ENCODE peak calls at places on chromosomes 3 and 15, in eight cellular contexts. One of them, this sample, is unnamed.

GRCh38 chr15:74347757-74348250 is 19.6 kb downstream of the CYP11A1 start:
- DNase-seq in fibroblast of pulmonary artery: no peak
- DNase-seq in astrocyte of the spinal cord: no peak
- DNase-seq in pancreas: no peak
- DNase-seq in breast epithelium: no peak
- DNase-seq in Peyer's patch: no peak
- DNase-seq in sigmoid colon: no peak
- DNase-seq in cardiac fibroblast: no peak
- DNase-seq in this sample: no peak

GRCh38 chr3:186217820-186218164 is 108.9 kb upstream of the ETV5 start:
- DNase-seq in astrocyte of the spinal cord: no peak
- DNase-seq in cardiac fibroblast: no peak
- DNase-seq in sigmoid colon: no peak
- DNase-seq in pancreas: no peak
- DNase-seq in Peyer's patch: no peak
- DNase-seq in breast epithelium: no peak
- DNase-seq in fibroblast of pulmonary artery: no peak
- DNase-seq in this sample: no peak

GRCh38 chr15:71411538-71412482 is 296.5 kb downstream of the THSD4 start:
- DNase-seq in cardiac fibroblast: peak; percentile 77
- DNase-seq in fibroblast of pulmonary artery: peak; percentile 50
- DNase-seq in sigmoid colon: no peak
- DNase-seq in breast epithelium: no peak
- DNase-seq in astrocyte of the spinal cord: peak; percentile 76
- DNase-seq in pancreas: no peak
- DNase-seq in Peyer's patch: no peak
- DNase-seq in this sample: no peak

GRCh38 chr3:84600703-84601225 is 358.0 kb upstream of the CADM2 start:
- DNase-seq in cardiac fibroblast: no peak
- DNase-seq in sigmoid colon: no peak
- DNase-seq in pancreas: no peak
- DNase-seq in breast epithelium: no peak
- DNase-seq in astrocyte of the spinal cord: no peak
- DNase-seq in Peyer's patch: no peak
- DNase-seq in fibroblast of pulmonary artery: no peak
- DNase-seq in this sample: no peak

GRCh38 chr3:12437861-12438260 is 46.4 kb upstream of the TSEN2 start:
- DNase-seq in pancreas: no peak
- DNase-seq in fibroblast of pulmonary artery: no peak
- DNase-seq in sigmoid colon: peak; percentile 35
- DNase-seq in Peyer's patch: no peak
- DNase-seq in cardiac fibroblast: no peak
- DNase-seq in breast epithelium: no peak
- DNase-seq in astrocyte of the spinal cord: no peak
- DNase-seq in this sample: no peak

GRCh38 chr3:32733631-32734229 is 48.7 kb downstream of the CNOT10 start:
- DNase-seq in astrocyte of the spinal cord: peak; percentile 51
- DNase-seq in cardiac fibroblast: peak; percentile 64
- DNase-seq in sigmoid colon: no peak
- DNase-seq in Peyer's patch: no peak
- DNase-seq in pancreas: no peak
- DNase-seq in fibroblast of pulmonary artery: peak; percentile 62
- DNase-seq in breast epithelium: no peak
- DNase-seq in this sample: peak; percentile 57

GRCh38 chr3:167302710-167303109 is 77.4 kb downstream of the ZBBX start:
- DNase-seq in pancreas: no peak
- DNase-seq in cardiac fibroblast: no peak
- DNase-seq in Peyer's patch: no peak
- DNase-seq in breast epithelium: no peak
- DNase-seq in fibroblast of pulmonary artery: no peak
- DNase-seq in sigmoid colon: no peak
- DNase-seq in astrocyte of the spinal cord: no peak
- DNase-seq in this sample: no peak

GRCh38 chr15:52351206-52351907 is 55.8 kb upstream of the MYO5C start:
- DNase-seq in pancreas: no peak
- DNase-seq in astrocyte of the spinal cord: no peak
- DNase-seq in cardiac fibroblast: peak; percentile 72
- DNase-seq in sigmoid colon: peak; percentile 63
- DNase-seq in breast epithelium: no peak
- DNase-seq in fibroblast of pulmonary artery: peak; percentile 62
- DNase-seq in Peyer's patch: no peak
- DNase-seq in this sample: no peak

GRCh38 chr15:70269331-70269911 is 171.7 kb upstream of the TLE3 start:
- DNase-seq in astrocyte of the spinal cord: no peak
- DNase-seq in breast epithelium: no peak
- DNase-seq in fibroblast of pulmonary artery: no peak
- DNase-seq in pancreas: peak; percentile 45
- DNase-seq in cardiac fibroblast: no peak
- DNase-seq in sigmoid colon: no peak
- DNase-seq in Peyer's patch: no peak
- DNase-seq in this sample: no peak

GRCh38 chr3:50714953-50715352 is 40.2 kb downstream of the DOCK3 start:
- DNase-seq in fibroblast of pulmonary artery: no peak
- DNase-seq in breast epithelium: no peak
- DNase-seq in cardiac fibroblast: peak; percentile 2
- DNase-seq in astrocyte of the spinal cord: no peak
- DNase-seq in Peyer's patch: no peak
- DNase-seq in pancreas: no peak
- DNase-seq in sigmoid colon: no peak
- DNase-seq in this sample: peak; percentile 17

GRCh38 chr3:132231633-132232032 is 85.6 kb upstream of the ACP3 start:
- DNase-seq in fibroblast of pulmonary artery: peak; percentile 58
- DNase-seq in Peyer's patch: no peak
- DNase-seq in astrocyte of the spinal cord: peak; percentile 84
- DNase-seq in cardiac fibroblast: peak; percentile 60
- DNase-seq in breast epithelium: no peak
- DNase-seq in sigmoid colon: no peak
- DNase-seq in pancreas: no peak
- DNase-seq in this sample: peak; percentile 57

GRCh38 chr3:72769758-72770540 is 78.3 kb downstream of the SHQ1 start:
- DNase-seq in Peyer's patch: no peak
- DNase-seq in sigmoid colon: no peak
- DNase-seq in pancreas: no peak
- DNase-seq in cardiac fibroblast: no peak
- DNase-seq in astrocyte of the spinal cord: no peak
- DNase-seq in breast epithelium: no peak
- DNase-seq in fibroblast of pulmonary artery: no peak
- DNase-seq in this sample: no peak

GRCh38 chr15:52261498-52262242 is 33.9 kb downstream of the MYO5C start:
- DNase-seq in sigmoid colon: peak; percentile 73
- DNase-seq in fibroblast of pulmonary artery: peak; percentile 87
- DNase-seq in breast epithelium: no peak
- DNase-seq in astrocyte of the spinal cord: peak; percentile 95
- DNase-seq in pancreas: no peak
- DNase-seq in cardiac fibroblast: peak; percentile 84
- DNase-seq in Peyer's patch: peak; percentile 69
- DNase-seq in this sample: peak; percentile 70

GRCh38 chr3:54146383-54147239 is 24.3 kb downstream of the CACNA2D3 start:
- DNase-seq in Peyer's patch: no peak
- DNase-seq in astrocyte of the spinal cord: no peak
- DNase-seq in pancreas: peak; percentile 78
- DNase-seq in fibroblast of pulmonary artery: peak; percentile 44
- DNase-seq in breast epithelium: no peak
- DNase-seq in cardiac fibroblast: peak; percentile 64
- DNase-seq in sigmoid colon: no peak
- DNase-seq in this sample: peak; percentile 17

GRCh38 chr3:9198805-9199386 is 50.5 kb downstream of the SRGAP3 start:
- DNase-seq in sigmoid colon: peak; percentile 2
- DNase-seq in fibroblast of pulmonary artery: no peak
- DNase-seq in pancreas: no peak
- DNase-seq in Peyer's patch: no peak
- DNase-seq in astrocyte of the spinal cord: no peak
- DNase-seq in breast epithelium: no peak
- DNase-seq in cardiac fibroblast: no peak
- DNase-seq in this sample: no peak

GRCh38 chr3:127613406-127613805 is 15.2 kb downstream of the MCM2 start:
- DNase-seq in cardiac fibroblast: no peak
- DNase-seq in astrocyte of the spinal cord: no peak
- DNase-seq in breast epithelium: no peak
- DNase-seq in fibroblast of pulmonary artery: no peak
- DNase-seq in Peyer's patch: no peak
- DNase-seq in sigmoid colon: no peak
- DNase-seq in pancreas: no peak
- DNase-seq in this sample: no peak

GRCh38 chr3:16258177-16258576 is 6.6 kb downstream of the DPH3 start:
- DNase-seq in sigmoid colon: no peak
- DNase-seq in fibroblast of pulmonary artery: no peak
- DNase-seq in breast epithelium: no peak
- DNase-seq in pancreas: no peak
- DNase-seq in cardiac fibroblast: no peak
- DNase-seq in Peyer's patch: no peak
- DNase-seq in astrocyte of the spinal cord: no peak
- DNase-seq in this sample: no peak

GRCh38 chr3:127456471-127457093 is 134.0 kb downstream of the TPRA1 start:
- DNase-seq in sigmoid colon: peak; percentile 60
- DNase-seq in pancreas: peak; percentile 63
- DNase-seq in breast epithelium: peak; percentile 50
- DNase-seq in Peyer's patch: no peak
- DNase-seq in cardiac fibroblast: peak; percentile 37
- DNase-seq in fibroblast of pulmonary artery: peak; percentile 67
- DNase-seq in astrocyte of the spinal cord: peak; percentile 33
- DNase-seq in this sample: no peak

GRCh38 chr3:53464424-53464823 is 30.0 kb upstream of the CACNA1D start:
- DNase-seq in astrocyte of the spinal cord: no peak
- DNase-seq in Peyer's patch: no peak
- DNase-seq in cardiac fibroblast: no peak
- DNase-seq in breast epithelium: no peak
- DNase-seq in pancreas: no peak
- DNase-seq in sigmoid colon: no peak
- DNase-seq in fibroblast of pulmonary artery: no peak
- DNase-seq in this sample: no peak

GRCh38 chr15:47711654-47712053 is 5.7 kb upstream of the SEMA6D start:
- DNase-seq in astrocyte of the spinal cord: no peak
- DNase-seq in Peyer's patch: no peak
- DNase-seq in breast epithelium: no peak
- DNase-seq in fibroblast of pulmonary artery: peak; percentile 40
- DNase-seq in pancreas: no peak
- DNase-seq in cardiac fibroblast: peak; percentile 16
- DNase-seq in sigmoid colon: no peak
- DNase-seq in this sample: peak; percentile 56

GRCh38 chr15:89654847-89655805 is at the start of gene KIF7:
- DNase-seq in sigmoid colon: peak; percentile 71
- DNase-seq in breast epithelium: no peak
- DNase-seq in cardiac fibroblast: peak; percentile 59
- DNase-seq in Peyer's patch: no peak
- DNase-seq in fibroblast of pulmonary artery: peak; percentile 50
- DNase-seq in pancreas: peak; percentile 75
- DNase-seq in astrocyte of the spinal cord: peak; percentile 66
- DNase-seq in this sample: peak; percentile 61

GRCh38 chr3:149198611-149199010 is 23.0 kb downstream of the CP start:
- DNase-seq in pancreas: no peak
- DNase-seq in breast epithelium: no peak
- DNase-seq in Peyer's patch: no peak
- DNase-seq in sigmoid colon: no peak
- DNase-seq in fibroblast of pulmonary artery: no peak
- DNase-seq in astrocyte of the spinal cord: peak; percentile 20
- DNase-seq in cardiac fibroblast: no peak
- DNase-seq in this sample: no peak

DNA sequence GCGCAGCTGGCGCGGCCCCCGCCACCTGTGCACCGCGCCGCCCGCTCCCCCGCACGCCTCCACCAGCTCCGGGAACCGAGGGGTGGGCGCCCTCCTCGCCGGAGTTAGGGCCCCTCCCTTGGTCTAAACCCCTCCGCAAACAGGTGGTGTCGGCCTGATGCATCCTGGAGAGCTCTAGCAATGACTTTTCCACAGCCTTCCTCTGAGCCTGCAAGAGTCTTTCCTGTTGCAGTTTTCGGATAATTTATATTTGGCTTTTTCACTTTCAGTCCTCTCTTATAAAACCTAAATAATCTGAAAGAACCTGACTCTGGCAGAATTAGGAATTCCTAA is 334 bp upstream of the IGSF11 start:
- DNase-seq in cardiac fibroblast: no peak
- DNase-seq in astrocyte of the spinal cord: no peak
- DNase-seq in breast epithelium: no peak
- DNase-seq in fibroblast of pulmonary artery: peak; percentile 1
- DNase-seq in Peyer's patch: no peak
- DNase-seq in pancreas: no peak
- DNase-seq in sigmoid colon: no peak
- DNase-seq in this sample: no peak
- TF ChIP-seq CTCF in cardiac fibroblast: no peak
- TF ChIP-seq CTCF in astrocyte of the spinal cord: no peak
- TF ChIP-seq CTCF in breast epithelium: peak; percentile 36
- TF ChIP-seq CTCF in fibroblast of pulmonary artery: no peak
- TF ChIP-seq CTCF in Peyer's patch: no peak
- TF ChIP-seq CTCF in pancreas: no peak
- TF ChIP-seq CTCF in sigmoid colon: no peak
- TF ChIP-seq CTCF in this sample: no peak

GRCh38 chr15:96502196-96502595 is 171.7 kb downstream of the NR2F2 start:
- DNase-seq in Peyer's patch: no peak
- DNase-seq in breast epithelium: no peak
- DNase-seq in astrocyte of the spinal cord: no peak
- DNase-seq in fibroblast of pulmonary artery: no peak
- DNase-seq in cardiac fibroblast: no peak
- DNase-seq in pancreas: no peak
- DNase-seq in sigmoid colon: no peak
- DNase-seq in this sample: no peak
- H3K4me3 ChIP-seq in Peyer's patch: no peak overlapping the region
- H3K4me3 ChIP-seq in breast epithelium: no peak overlapping the region
- H3K4me3 ChIP-seq in astrocyte of the spinal cord: no peak overlapping the region
- H3K4me3 ChIP-seq in fibroblast of pulmonary artery: no peak overlapping the region
- H3K4me3 ChIP-seq in cardiac fibroblast: no peak overlapping the region
- H3K4me3 ChIP-seq in pancreas: no peak overlapping the region
- H3K4me3 ChIP-seq in sigmoid colon: no peak overlapping the region
- H3K4me3 ChIP-seq in this sample: no peak overlapping the region

DNA sequence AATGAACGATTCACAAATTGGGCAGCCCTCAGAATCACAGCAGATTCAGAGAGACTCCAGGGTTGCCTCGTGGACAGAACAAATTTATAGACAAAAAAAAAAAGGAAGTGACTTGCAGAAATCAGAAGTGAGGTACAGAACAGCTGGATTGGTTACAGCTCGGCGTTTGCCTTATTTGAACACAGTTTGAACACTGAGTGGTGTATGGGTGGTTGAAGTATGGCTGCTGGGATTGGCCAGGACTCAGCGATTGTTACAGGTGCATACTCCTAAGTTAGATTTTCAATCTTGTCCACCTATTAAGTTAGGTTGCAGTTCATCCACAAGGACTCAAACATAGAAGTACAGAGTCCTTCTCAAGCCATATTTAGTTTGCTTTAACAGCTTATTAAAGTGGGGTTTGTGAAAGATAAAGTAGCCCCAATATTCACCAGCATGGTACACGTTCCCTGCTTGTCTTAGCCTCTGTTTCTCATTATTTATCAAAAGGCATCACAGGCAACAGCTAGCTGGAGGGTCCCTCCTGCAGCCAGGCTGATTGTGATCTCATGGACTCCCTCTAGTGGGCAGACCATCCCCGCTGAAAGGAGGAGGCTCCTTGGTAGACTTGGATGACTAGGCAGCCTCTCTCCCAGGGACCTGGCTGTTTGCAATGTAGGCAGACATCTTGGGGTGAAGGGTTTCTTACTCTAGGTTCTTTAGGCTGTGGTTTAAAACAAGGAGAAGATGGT is 17.6 kb upstream of the ALDH1L1 start:
- DNase-seq in sigmoid colon: peak; percentile 87
- DNase-seq in fibroblast of pulmonary artery: peak; percentile 75
- DNase-seq in Peyer's patch: peak; percentile 50
- DNase-seq in pancreas: peak; percentile 75
- DNase-seq in cardiac fibroblast: peak; percentile 80
- DNase-seq in astrocyte of the spinal cord: peak; percentile 56
- DNase-seq in breast epithelium: no peak
- DNase-seq in this sample: peak; percentile 91
- TF ChIP-seq CTCF in sigmoid colon: peak; percentile 65
- TF ChIP-seq CTCF in fibroblast of pulmonary artery: peak; percentile 94
- TF ChIP-seq CTCF in Peyer's patch: peak; percentile 47
- TF ChIP-seq CTCF in pancreas: peak; percentile 61
- TF ChIP-seq CTCF in cardiac fibroblast: peak; percentile 88
- TF ChIP-seq CTCF in astrocyte of the spinal cord: peak; percentile 89
- TF ChIP-seq CTCF in breast epithelium: peak; percentile 48
- TF ChIP-seq CTCF in this sample: peak; percentile 91

GRCh38 chr3:71421820-71422566 is 161.5 kb downstream of the FOXP1 start:
- DNase-seq in sigmoid colon: no peak
- DNase-seq in astrocyte of the spinal cord: no peak
- DNase-seq in pancreas: no peak
- DNase-seq in fibroblast of pulmonary artery: no peak
- DNase-seq in Peyer's patch: peak; percentile 44
- DNase-seq in breast epithelium: no peak
- DNase-seq in cardiac fibroblast: no peak
- DNase-seq in this sample: no peak
- H3K4me3 ChIP-seq in sigmoid colon: no peak overlapping the region
- H3K4me3 ChIP-seq in astrocyte of the spinal cord: no peak overlapping the region
- H3K4me3 ChIP-seq in pancreas: no peak overlapping the region
- H3K4me3 ChIP-seq in fibroblast of pulmonary artery: no peak overlapping the region
- H3K4me3 ChIP-seq in Peyer's patch: no peak overlapping the region
- H3K4me3 ChIP-seq in breast epithelium: no peak overlapping the region
- H3K4me3 ChIP-seq in cardiac fibroblast: no peak overlapping the region
- H3K4me3 ChIP-seq in this sample: no peak overlapping the region

This sample was measured in A673.